ENCODE peak calls at places on chromosomes 5 and 9, in five cellular contexts. X is cardiac muscle cell; J is HFFc6; A is CD4-positive, alpha-beta T cell; Q is left lung. N is an unnamed sample.

GRCh38 chr9:135978650-135979461 is 17.7 kb upstream of the UBAC1 start:
- DNase-seq in A (peak), Q (no peak), J (no peak), X (no peak), N (no peak)

GRCh38 chr5:117888688-117889087 is 1099.7 kb downstream of the DTWD2 start:
- DNase-seq in A (no peak), Q (no peak), J (no peak), X (peak), N (peak)

GRCh38 chr9:69174645-69175487 is 789 bp downstream of the TJP2 start:
- DNase-seq in A (no peak), J (peak), X (peak), Q (peak), N (peak)

GRCh38 chr5:34676409-34676808 is 20.3 kb downstream of the RAI14 start:
- DNase-seq in J (peak), X (peak), Q (no peak), A (no peak), N (no peak)

GRCh38 chr5:172334641-172335040 is 51.1 kb upstream of the UBTD2 start:
- DNase-seq in Q (no peak), J (no peak), X (no peak), A (no peak), N (no peak)

GRCh38 chr5:172322028-172322965 is 38.7 kb upstream of the UBTD2 start:
- DNase-seq in A (no peak), J (no peak), Q (no peak), X (no peak), N (no peak)

GRCh38 chr5:87765009-87765408 is 352.3 kb upstream of the CCNH start:
- DNase-seq in J (no peak), X (no peak), A (no peak), Q (no peak), N (no peak)

GRCh38 chr5:172523146-172523745 is 68.9 kb upstream of the SH3PXD2B start:
- DNase-seq in A (no peak), Q (peak), X (no peak), J (no peak), N (no peak)

GRCh38 chr5:126137771-126138474 is 285.3 kb upstream of the GRAMD2B start:
- DNase-seq in Q (no peak), J (no peak), X (peak), A (no peak), N (no peak)

GRCh38 chr9:117394655-117395054 is 20.2 kb downstream of the ASTN2 start:
- DNase-seq in A (no peak), X (no peak), Q (no peak), J (no peak), N (no peak)

GRCh38 chr5:9339206-9339818 is 206.6 kb downstream of the SEMA5A start:
- DNase-seq in A (no peak), X (no peak), Q (no peak), J (no peak), N (no peak)
- TF ChIP-seq CTCF in A (no peak), X (peak), Q (no peak), J (peak), N (peak)

DNA sequence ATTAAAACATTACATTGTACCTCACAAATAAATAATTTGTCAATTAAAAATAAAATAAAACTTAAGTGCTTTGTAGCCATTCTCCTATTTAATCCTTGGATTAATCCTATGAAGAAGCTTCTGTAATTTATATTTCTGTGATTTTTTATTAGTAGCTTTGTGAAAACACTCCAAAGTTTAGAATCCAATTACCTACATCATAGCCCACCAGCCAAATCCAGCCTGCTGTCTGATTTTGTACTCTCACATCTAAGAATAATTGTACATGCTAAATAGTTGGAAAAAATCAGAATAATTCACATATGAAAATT is 10.4 kb downstream of the MED7 start:
- DNase-seq in J (no peak), A (no peak), X (no peak), Q (no peak), N (no peak)
- TF ChIP-seq CTCF in J (no peak), A (no peak), X (no peak), Q (no peak), N (no peak)

GRCh38 chr9:98118640-98119601 is at the start of gene TRIM14:
- DNase-seq in X (peak), J (peak), A (peak), Q (peak), N (peak)
- TF ChIP-seq CTCF in X (peak), J (peak), A (no peak), Q (no peak), N (peak)

GRCh38 chr9:132199056-132199455 is 37.2 kb downstream of the NTNG2 start:
- DNase-seq in J (no peak), X (no peak), A (no peak), Q (no peak), N (no peak)

GRCh38 chr9:132201139-132201538 is 39.3 kb downstream of the NTNG2 start:
- DNase-seq in X (no peak), A (no peak), Q (peak), J (no peak), N (no peak)

GRCh38 chr9:132204883-132205282 is 43.0 kb downstream of the NTNG2 start:
- DNase-seq in J (no peak), Q (no peak), A (no peak), X (no peak), N (no peak)

GRCh38 chr9:132200706-132201105 is 38.8 kb downstream of the NTNG2 start:
- DNase-seq in J (no peak), X (no peak), A (no peak), Q (no peak), N (no peak)

GRCh38 chr9:132201780-132202703 is 40.2 kb downstream of the NTNG2 start:
- DNase-seq in Q (no peak), J (no peak), A (no peak), X (no peak), N (no peak)
- TF ChIP-seq CTCF in Q (no peak), J (no peak), A (no peak), X (no peak), N (no peak)

N was measured in GM13977.